ENCODE peak calls at places on chromosome 16, in six cellular contexts. A, R, F, L, N and U are unnamed samples.

GRCh38 chr16:56744996-56745640 is 15.2 kb downstream of the NUP93 start:
- DNase-seq in A (no peak), R (no peak), F (no peak), L (no peak), N (no peak), U (no peak)

GRCh38 chr16:5665770-5666169 is 568.2 kb upstream of the EEF2KMT start:
- DNase-seq in A (no peak), R (no peak), F (no peak), L (no peak), N (no peak), U (no peak)

GRCh38 chr16:27486760-27487159 is 63.0 kb downstream of the GTF3C1 start:
- DNase-seq in A (no peak), R (no peak), F (no peak), L (no peak), N (no peak), U (no peak)

GRCh38 chr16:20192801-20193200 is 119.1 kb upstream of the GPR139 start:
- DNase-seq in A (no peak), R (no peak), F (no peak), L (no peak), N (no peak), U (no peak)

GRCh38 chr16:9526791-9527190 is 435.3 kb downstream of the HAPSTR1 start:
- DNase-seq in A (no peak), R (no peak), F (no peak), L (no peak), N (no peak), U (no peak)

GRCh38 chr16:31701734-31702133 is 171.9 kb upstream of the ZNF267 start:
- DNase-seq in A (no peak), R (no peak), F (no peak), L (no peak), N (no peak), U (no peak)

GRCh38 chr16:22948603-22949368 is 134.8 kb downstream of the HS3ST2 start:
- DNase-seq in A (peak; percentile 51), R (peak; percentile 77), F (no peak), L (peak; percentile 3), N (peak; percentile 70), U (peak; percentile 80)

GRCh38 chr16:51048544-51048943 is 102.5 kb downstream of the SALL1 start:
- DNase-seq in A (no peak), R (no peak), F (no peak), L (no peak), N (no peak), U (no peak)

GRCh38 chr16:15682105-15682570 is 32.1 kb downstream of the NDE1 start:
- DNase-seq in A (peak; percentile 54), R (no peak), F (no peak), L (peak; percentile 14), N (peak; percentile 40), U (no peak)

GRCh38 chr16:73018796-73019455 is 29.0 kb downstream of the ZFHX3 start:
- DNase-seq in A (no peak), R (no peak), F (no peak), L (no peak), N (no peak), U (no peak)

GRCh38 chr16:50263940-50264929 is 2.1 kb upstream of the ADCY7 start:
- DNase-seq in A (no peak), R (no peak), F (no peak), L (no peak), N (no peak), U (no peak)